ENCODE peak calls at places on chromosomes 4 and X, in ten cellular contexts. One of them, this sample, is unnamed. For H3K4me1, the result is how much of the 10 kb centered on the place peaks cover.

GRCh38 chr4:53804719-53805118 is 213.4 kb upstream of the LNX1 start:
- DNase-seq in A549: no peak
- DNase-seq in heart left ventricle: peak
- DNase-seq in HepG2: peak
- DNase-seq in vagina: no peak
- DNase-seq in K562: peak
- DNase-seq in suprapubic skin: no peak
- DNase-seq in breast epithelium: no peak
- DNase-seq in transverse colon: peak
- DNase-seq in testis: peak
- DNase-seq in this sample: peak

GRCh38 chr4:138348055-138348454 is 105.9 kb upstream of the SLC7A11 start:
- DNase-seq in heart left ventricle: no peak
- DNase-seq in testis: no peak
- DNase-seq in HepG2: peak
- DNase-seq in suprapubic skin: no peak
- DNase-seq in vagina: no peak
- DNase-seq in breast epithelium: no peak
- DNase-seq in transverse colon: no peak
- DNase-seq in K562: no peak
- DNase-seq in A549: no peak
- DNase-seq in this sample: no peak

GRCh38 chrX:50198348-50198747 is 2.5 kb downstream of the AKAP4 start:
- DNase-seq in vagina: no peak
- DNase-seq in K562: peak
- DNase-seq in heart left ventricle: no peak
- DNase-seq in A549: no peak
- DNase-seq in suprapubic skin: no peak
- DNase-seq in transverse colon: no peak
- DNase-seq in breast epithelium: no peak
- DNase-seq in testis: no peak
- DNase-seq in HepG2: no peak
- DNase-seq in this sample: no peak

GRCh38 chr4:90293320-90293719 is 166.1 kb downstream of the CCSER1 start:
- DNase-seq in suprapubic skin: no peak
- DNase-seq in transverse colon: no peak
- DNase-seq in heart left ventricle: no peak
- DNase-seq in K562: no peak
- DNase-seq in testis: no peak
- DNase-seq in breast epithelium: no peak
- DNase-seq in A549: no peak
- DNase-seq in HepG2: no peak
- DNase-seq in vagina: no peak
- DNase-seq in this sample: no peak

GRCh38 chr4:75555294-75556164 is at the start of gene ODAPH:
- DNase-seq in transverse colon: peak
- DNase-seq in A549: peak
- DNase-seq in suprapubic skin: no peak
- DNase-seq in vagina: no peak
- DNase-seq in heart left ventricle: no peak
- DNase-seq in breast epithelium: no peak
- DNase-seq in HepG2: no peak
- DNase-seq in testis: no peak
- DNase-seq in K562: peak
- DNase-seq in this sample: no peak

GRCh38 chr4:40340034-40340433 is 4.9 kb downstream of the CHRNA9 start:
- DNase-seq in heart left ventricle: no peak
- DNase-seq in vagina: no peak
- DNase-seq in A549: no peak
- DNase-seq in HepG2: no peak
- DNase-seq in breast epithelium: no peak
- DNase-seq in transverse colon: no peak
- DNase-seq in suprapubic skin: no peak
- DNase-seq in K562: no peak
- DNase-seq in testis: no peak
- DNase-seq in this sample: no peak

GRCh38 chr4:67020079-67020807 is 525.1 kb downstream of the CENPC start:
- DNase-seq in transverse colon: no peak
- DNase-seq in A549: no peak
- DNase-seq in breast epithelium: no peak
- DNase-seq in suprapubic skin: no peak
- DNase-seq in testis: no peak
- DNase-seq in K562: no peak
- DNase-seq in heart left ventricle: no peak
- DNase-seq in HepG2: no peak
- DNase-seq in vagina: no peak
- DNase-seq in this sample: no peak

GRCh38 chr4:7411896-7412585 is 22.7 kb downstream of the PSAPL1 start:
- DNase-seq in suprapubic skin: peak
- DNase-seq in HepG2: no peak
- DNase-seq in testis: no peak
- DNase-seq in breast epithelium: no peak
- DNase-seq in K562: no peak
- DNase-seq in transverse colon: no peak
- DNase-seq in A549: no peak
- DNase-seq in heart left ventricle: no peak
- DNase-seq in vagina: no peak
- DNase-seq in this sample: no peak

GRCh38 chrX:126799059-126799458 is 20.5 kb upstream of the PRR32 start:
- DNase-seq in testis: no peak
- DNase-seq in suprapubic skin: no peak
- DNase-seq in heart left ventricle: no peak
- DNase-seq in transverse colon: no peak
- DNase-seq in vagina: no peak
- DNase-seq in K562: no peak
- DNase-seq in A549: no peak
- DNase-seq in breast epithelium: no peak
- DNase-seq in HepG2: no peak
- DNase-seq in this sample: peak

GRCh38 chr4:27861381-27861787 is 1000.7 kb downstream of the STIM2 start:
- DNase-seq in suprapubic skin: no peak
- DNase-seq in testis: peak
- DNase-seq in breast epithelium: no peak
- DNase-seq in transverse colon: no peak
- DNase-seq in HepG2: peak
- DNase-seq in A549: no peak
- DNase-seq in heart left ventricle: no peak
- DNase-seq in vagina: no peak
- DNase-seq in K562: no peak
- DNase-seq in this sample: peak

GRCh38 chr4:7828011-7828720 is 111.5 kb downstream of the AFAP1 start:
- DNase-seq in heart left ventricle: peak
- DNase-seq in transverse colon: peak
- DNase-seq in A549: no peak
- DNase-seq in suprapubic skin: peak
- DNase-seq in testis: peak
- DNase-seq in K562: peak
- DNase-seq in vagina: peak
- DNase-seq in HepG2: no peak
- DNase-seq in breast epithelium: peak
- DNase-seq in this sample: peak

GRCh38 chr4:38846015-38846414 is 10.6 kb downstream of the TLR6 start:
- DNase-seq in transverse colon: no peak
- DNase-seq in A549: no peak
- DNase-seq in K562: no peak
- DNase-seq in testis: no peak
- DNase-seq in HepG2: no peak
- DNase-seq in heart left ventricle: no peak
- DNase-seq in suprapubic skin: no peak
- DNase-seq in vagina: no peak
- DNase-seq in breast epithelium: no peak
- DNase-seq in this sample: no peak

GRCh38 chr4:186831574-186831973 is 107.9 kb upstream of the FAT1 start:
- DNase-seq in testis: no peak
- DNase-seq in suprapubic skin: no peak
- DNase-seq in heart left ventricle: no peak
- DNase-seq in K562: no peak
- DNase-seq in A549: no peak
- DNase-seq in breast epithelium: no peak
- DNase-seq in HepG2: no peak
- DNase-seq in transverse colon: no peak
- DNase-seq in vagina: no peak
- DNase-seq in this sample: no peak
- H3K4me1 ChIP-seq in testis: under half
- H3K4me1 ChIP-seq in suprapubic skin: under half
- H3K4me1 ChIP-seq in heart left ventricle: under half
- H3K4me1 ChIP-seq in K562: half or more
- H3K4me1 ChIP-seq in A549: under half
- H3K4me1 ChIP-seq in breast epithelium: under half
- H3K4me1 ChIP-seq in HepG2: under half
- H3K4me1 ChIP-seq in transverse colon: under half
- H3K4me1 ChIP-seq in vagina: under half
- H3K4me1 ChIP-seq in this sample: under half

GRCh38 chr4:98148856-98149255 is 5.6 kb upstream of the STPG2 start:
- DNase-seq in vagina: no peak
- DNase-seq in transverse colon: no peak
- DNase-seq in breast epithelium: no peak
- DNase-seq in testis: no peak
- DNase-seq in HepG2: no peak
- DNase-seq in heart left ventricle: no peak
- DNase-seq in A549: no peak
- DNase-seq in suprapubic skin: no peak
- DNase-seq in K562: no peak
- DNase-seq in this sample: no peak

GRCh38 chr4:98143001-98143899 is at the start of gene STPG2:
- DNase-seq in heart left ventricle: peak
- DNase-seq in HepG2: peak
- DNase-seq in vagina: no peak
- DNase-seq in transverse colon: peak
- DNase-seq in suprapubic skin: peak
- DNase-seq in breast epithelium: peak
- DNase-seq in K562: peak
- DNase-seq in testis: peak
- DNase-seq in A549: peak
- DNase-seq in this sample: peak
- TF ChIP-seq POLR2A in heart left ventricle: peak
- TF ChIP-seq POLR2A in HepG2: peak
- TF ChIP-seq POLR2A in vagina: no peak
- TF ChIP-seq POLR2A in transverse colon: peak
- TF ChIP-seq POLR2A in suprapubic skin: no peak
- TF ChIP-seq POLR2A in breast epithelium: peak
- TF ChIP-seq POLR2A in K562: no peak
- TF ChIP-seq POLR2A in testis: no peak
- TF ChIP-seq POLR2A in A549: peak
- TF ChIP-seq POLR2A in this sample: peak

DNA sequence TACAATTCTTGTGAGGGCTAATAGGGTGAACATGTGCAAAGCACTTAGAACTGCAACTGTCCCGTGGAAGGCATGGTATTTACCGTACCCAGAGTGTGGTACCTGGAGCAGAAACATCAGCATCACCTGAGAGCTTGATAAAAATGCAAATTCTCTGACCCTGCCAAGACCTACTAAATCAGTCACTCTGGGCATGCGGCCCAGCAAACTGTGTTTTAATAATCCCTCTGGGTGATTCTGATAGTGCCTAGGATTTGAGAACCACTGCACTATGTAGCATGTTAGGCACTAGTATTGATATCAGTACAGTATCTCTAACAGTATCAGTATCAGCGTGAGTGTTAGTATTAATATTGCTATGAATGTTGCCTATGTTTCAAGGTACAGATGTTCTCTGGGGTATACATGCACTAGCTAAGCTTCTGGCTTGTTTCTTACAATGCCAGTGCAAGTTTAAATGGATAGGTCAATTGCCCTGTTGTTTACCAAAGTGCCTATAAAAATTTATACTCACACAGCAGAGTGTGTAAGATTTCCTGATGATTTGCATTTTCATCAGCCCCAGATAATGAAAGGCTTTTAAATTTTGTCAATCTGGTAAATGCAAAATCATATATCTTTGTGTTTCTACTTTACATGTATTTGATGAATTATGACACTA is 354.0 kb downstream of the HS3ST1 start:
- DNase-seq in A549: no peak
- DNase-seq in suprapubic skin: no peak
- DNase-seq in transverse colon: no peak
- DNase-seq in heart left ventricle: no peak
- DNase-seq in testis: no peak
- DNase-seq in HepG2: no peak
- DNase-seq in vagina: no peak
- DNase-seq in breast epithelium: no peak
- DNase-seq in K562: no peak
- DNase-seq in this sample: no peak
- H3K4me1 ChIP-seq in A549: under half
- H3K4me1 ChIP-seq in suprapubic skin: under half
- H3K4me1 ChIP-seq in transverse colon: under half
- H3K4me1 ChIP-seq in heart left ventricle: under half
- H3K4me1 ChIP-seq in testis: under half
- H3K4me1 ChIP-seq in HepG2: under half
- H3K4me1 ChIP-seq in vagina: under half
- H3K4me1 ChIP-seq in breast epithelium: under half
- H3K4me1 ChIP-seq in K562: under half
- H3K4me1 ChIP-seq in this sample: under half

GRCh38 chr4:177442623-177443155 is 452 bp upstream of the AGA start:
- DNase-seq in breast epithelium: no peak
- DNase-seq in heart left ventricle: no peak
- DNase-seq in transverse colon: no peak
- DNase-seq in vagina: no peak
- DNase-seq in HepG2: peak
- DNase-seq in A549: no peak
- DNase-seq in K562: peak
- DNase-seq in suprapubic skin: no peak
- DNase-seq in testis: no peak
- DNase-seq in this sample: no peak

GRCh38 chr4:177444911-177445736 is 2.9 kb upstream of the AGA start:
- DNase-seq in HepG2: no peak
- DNase-seq in A549: no peak
- DNase-seq in vagina: no peak
- DNase-seq in heart left ventricle: no peak
- DNase-seq in breast epithelium: no peak
- DNase-seq in K562: no peak
- DNase-seq in testis: peak
- DNase-seq in transverse colon: no peak
- DNase-seq in suprapubic skin: no peak
- DNase-seq in this sample: no peak

GRCh38 chr4:177446571-177446970 is 4.3 kb upstream of the AGA start:
- DNase-seq in A549: no peak
- DNase-seq in HepG2: no peak
- DNase-seq in heart left ventricle: no peak
- DNase-seq in suprapubic skin: no peak
- DNase-seq in vagina: no peak
- DNase-seq in breast epithelium: no peak
- DNase-seq in testis: no peak
- DNase-seq in transverse colon: no peak
- DNase-seq in K562: no peak
- DNase-seq in this sample: no peak

GRCh38 chr4:177441061-177441802 is 1.0 kb downstream of the AGA start:
- DNase-seq in K562: peak
- DNase-seq in heart left ventricle: peak
- DNase-seq in testis: no peak
- DNase-seq in suprapubic skin: no peak
- DNase-seq in HepG2: peak
- DNase-seq in transverse colon: peak
- DNase-seq in A549: peak
- DNase-seq in breast epithelium: no peak
- DNase-seq in vagina: no peak
- DNase-seq in this sample: no peak

GRCh38 chr4:177441803-177442622 is at the start of gene AGA:
- DNase-seq in K562: peak
- DNase-seq in suprapubic skin: peak
- DNase-seq in A549: peak
- DNase-seq in breast epithelium: peak
- DNase-seq in testis: peak
- DNase-seq in vagina: peak
- DNase-seq in HepG2: peak
- DNase-seq in heart left ventricle: peak
- DNase-seq in transverse colon: peak
- DNase-seq in this sample: peak
- TF ChIP-seq POLR2A in K562: peak
- TF ChIP-seq POLR2A in suprapubic skin: no peak
- TF ChIP-seq POLR2A in A549: peak
- TF ChIP-seq POLR2A in breast epithelium: peak
- TF ChIP-seq POLR2A in testis: peak
- TF ChIP-seq POLR2A in vagina: no peak
- TF ChIP-seq POLR2A in HepG2: peak
- TF ChIP-seq POLR2A in heart left ventricle: peak
- TF ChIP-seq POLR2A in transverse colon: peak
- TF ChIP-seq POLR2A in this sample: peak

This sample was measured in adrenal gland.